ENCODE peak calls at places on chromosomes 3 and 15, in eight cellular contexts. B is cardiac muscle cell, O is HepG2, Z is A549, P is neural progenitor cell, Q is astrocyte, A is left ventricle myocardium inferior, G is heart left ventricle. R is an unnamed sample.

GRCh38 chr3:23671901-23672589 is 133.7 kb upstream of the UBE2E1 start:
- DNase-seq in A (no peak), Z (no peak), G (peak; percentile 75), P (no peak), B (no peak), O (no peak), Q (no peak), R (no peak)

GRCh38 chr3:44913868-44914468 is 39.6 kb downstream of the TGM4 start:
- DNase-seq in Q (no peak), O (peak; percentile 60), Z (peak; percentile 43), A (peak; percentile 56), B (peak; percentile 88), P (peak; percentile 87), G (peak; percentile 81), R (no peak)

GRCh38 chr15:90603893-90604292 is 74.2 kb downstream of the CRTC3 start:
- DNase-seq in B (no peak), A (peak; percentile 51), O (no peak), G (peak; percentile 67), Q (no peak), Z (peak; percentile 47), P (no peak), R (no peak)

GRCh38 chr3:119033393-119034255 is 1.0 kb downstream of the IGSF11 start:
- DNase-seq in A (no peak), O (no peak), G (no peak), Z (no peak), P (no peak), Q (no peak), B (no peak), R (no peak)

GRCh38 chr15:100060276-100060926 is 281.4 kb downstream of the ADAMTS17 start:
- DNase-seq in O (no peak), Q (peak; percentile 95), P (no peak), B (no peak), A (no peak), G (no peak), Z (no peak), R (peak; percentile 30)

GRCh38 chr15:100928632-100929280 is 9.6 kb downstream of the LRRK1 start:
- DNase-seq in Q (no peak), G (no peak), Z (no peak), O (no peak), B (no peak), A (no peak), P (peak; percentile 17), R (no peak)

GRCh38 chr3:130260821-130261402 is 84.6 kb upstream of the COL6A5 start:
- DNase-seq in B (no peak), Q (no peak), A (peak; percentile 24), O (no peak), P (no peak), Z (no peak), G (no peak), R (no peak)

GRCh38 chr3:23055733-23056376 is 147.3 kb upstream of the UBE2E2 start:
- DNase-seq in Q (peak; percentile 94), P (no peak), A (no peak), G (no peak), B (no peak), O (no peak), Z (no peak), R (peak; percentile 50)

GRCh38 chr3:179949428-179949827 is 87.3 kb downstream of the PEX5L start:
- DNase-seq in B (no peak), A (no peak), Q (no peak), Z (no peak), O (no peak), G (no peak), P (no peak), R (no peak)

GRCh38 chr3:40573985-40574384 is 49.2 kb downstream of the ZNF621 start:
- DNase-seq in P (no peak), Z (no peak), Q (no peak), O (no peak), B (no peak), A (no peak), G (no peak), R (no peak)

GRCh38 chr3:111572061-111572460 is 23.1 kb downstream of the ZBED2 start:
- DNase-seq in A (no peak), P (no peak), Q (no peak), B (no peak), G (no peak), O (no peak), Z (no peak), R (no peak)

GRCh38 chr15:63857459-63857856 is 23.7 kb upstream of the HERC1 start:
- DNase-seq in Z (no peak), A (peak; percentile 18), P (no peak), G (no peak), B (no peak), Q (no peak), O (no peak), R (no peak)

GRCh38 chr3:167650459-167650858 is 3.3 kb downstream of the WDR49 start:
- DNase-seq in Z (no peak), G (no peak), O (no peak), A (no peak), B (no peak), Q (no peak), P (no peak), R (no peak)

GRCh38 chr3:95408464-95408862 is 1345.6 kb downstream of the NSUN3 start:
- DNase-seq in O (no peak), G (no peak), B (no peak), Z (no peak), P (no peak), A (no peak), Q (no peak), R (no peak)

GRCh38 chr15:76313731-76314130 is 2.5 kb upstream of the ETFA start:
- DNase-seq in G (peak; percentile 13), B (no peak), O (no peak), Q (no peak), A (no peak), Z (peak; percentile 69), P (no peak), R (no peak)

GRCh38 chr15:76311071-76311956 is at the start of gene ETFA:
- DNase-seq in A (peak; percentile 98), Q (peak; percentile 82), Z (peak; percentile 99), B (peak; percentile 97), P (peak; percentile 97), O (peak; percentile 95), G (peak; percentile 99), R (peak; percentile 44)

GRCh38 chr15:76312540-76313174 is 1.4 kb upstream of the ETFA start:
- DNase-seq in Q (no peak), Z (peak; percentile 97), P (no peak), O (peak; percentile 75), A (no peak), G (no peak), B (no peak), R (no peak)

GRCh38 chr15:76310470-76311070 is 699 bp downstream of the ETFA start:
- DNase-seq in O (no peak), A (no peak), B (peak; percentile 54), Z (no peak), P (peak; percentile 36), G (no peak), Q (no peak), R (no peak)

GRCh38 chr15:76309561-76310330 is 1.5 kb downstream of the ETFA start:
- DNase-seq in G (peak; percentile 13), A (no peak), B (no peak), Z (no peak), O (no peak), P (no peak), Q (peak; percentile 17), R (no peak)
- H3K4me3 ChIP-seq in G (no peak overlapping the region), A (peak overlapping the region; percentile 80), B (peak overlapping the region; percentile 90), Z (peak overlapping the region; percentile 66), O (peak overlapping the region; percentile 83), P (peak overlapping the region; percentile 80), Q (no peak overlapping the region), R (peak overlapping the region; percentile 69)

DNA sequence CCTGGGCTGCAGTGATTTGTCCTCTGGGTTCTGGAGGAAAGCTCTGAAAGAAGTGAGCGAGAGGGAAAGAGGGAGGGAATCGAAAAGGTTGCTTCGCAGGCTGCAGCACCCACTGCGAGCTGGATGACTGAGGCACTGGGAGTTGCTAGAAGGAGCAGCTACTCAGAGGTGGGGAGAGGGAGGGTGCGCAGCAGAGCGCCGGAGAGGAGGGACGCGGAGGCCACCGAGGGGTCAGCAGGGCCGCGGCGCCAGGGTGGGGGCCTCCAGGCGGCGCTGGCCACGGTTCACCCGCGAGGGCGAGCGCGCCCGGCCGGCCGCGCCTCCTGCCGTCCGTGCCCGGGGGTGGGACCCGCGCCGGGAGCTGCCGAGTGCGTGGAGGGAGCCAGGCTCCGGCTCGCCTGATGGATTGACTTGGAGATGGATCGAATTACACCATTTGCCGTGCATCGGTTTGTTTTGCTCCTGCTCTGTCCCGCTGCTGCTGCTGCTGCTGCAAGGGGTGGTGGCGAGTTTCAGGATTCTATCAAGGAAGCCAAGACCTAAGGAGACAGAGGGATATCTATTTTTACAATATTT is at the start of gene SEMA6D:
- DNase-seq in O (peak; percentile 4), Q (peak; percentile 81), G (peak; percentile 89), B (peak; percentile 95), P (peak; percentile 94), Z (peak; percentile 12), A (peak; percentile 75), R (no peak)
- TF ChIP-seq CTCF in O (no peak), Q (no peak), G (peak; percentile 55), B (peak; percentile 28), P (peak; percentile 50), Z (no peak), A (peak; percentile 70), R (no peak)

GRCh38 chr3:69821133-69821532 is 81.9 kb downstream of the MITF start:
- DNase-seq in P (no peak), A (no peak), Q (peak; percentile 53), Z (no peak), B (no peak), O (no peak), G (no peak), R (no peak)

GRCh38 chr3:69817988-69818387 is 78.7 kb downstream of the MITF start:
- DNase-seq in Q (no peak), B (peak; percentile 37), G (no peak), O (no peak), Z (no peak), P (no peak), A (no peak), R (no peak)

GRCh38 chr3:69819283-69819682 is 80.0 kb downstream of the MITF start:
- DNase-seq in A (no peak), Q (no peak), P (no peak), Z (no peak), O (no peak), B (no peak), G (no peak), R (no peak)

GRCh38 chr3:69811452-69812401 is 72.5 kb downstream of the MITF start:
- DNase-seq in B (no peak), O (no peak), P (no peak), Z (no peak), Q (no peak), A (no peak), G (no peak), R (no peak)

GRCh38 chr3:69815959-69816358 is 76.7 kb downstream of the MITF start:
- DNase-seq in B (no peak), Z (no peak), Q (no peak), A (no peak), P (no peak), O (no peak), G (no peak), R (no peak)
- H3K4me3 ChIP-seq in B (no peak overlapping the region), Z (no peak overlapping the region), Q (no peak overlapping the region), A (no peak overlapping the region), P (no peak overlapping the region), O (no peak overlapping the region), G (no peak overlapping the region), R (no peak overlapping the region)

GRCh38 chr3:1350885-1351284 is 258.1 kb downstream of the CNTN6 start:
- DNase-seq in Z (no peak), O (no peak), A (no peak), B (no peak), P (no peak), G (no peak), Q (no peak), R (no peak)

GRCh38 chr3:1346386-1346785 is 253.6 kb downstream of the CNTN6 start:
- DNase-seq in O (no peak), P (no peak), G (no peak), Q (no peak), B (no peak), Z (no peak), A (no peak), R (no peak)

GRCh38 chr3:1348547-1348946 is 255.7 kb downstream of the CNTN6 start:
- DNase-seq in Z (no peak), A (no peak), Q (no peak), G (no peak), P (no peak), B (no peak), O (no peak), R (no peak)
- TF ChIP-seq CTCF in Z (no peak), A (no peak), Q (peak; percentile 4), G (no peak), P (peak; percentile 28), B (no peak), O (no peak), R (peak; percentile 44)